ENCODE peak calls at places on chromosomes 1 and 21, in five cellular contexts. Z is stimulated activated CD8-positive, alpha-beta memory T cell treated with anti-CD3 and anti-CD28 coated beads, Interleukin-7, amount 100 ng/mL, for 24 hours; T is neural progenitor cell; X is epithelial cell of prostate; U is KG1. H is an unnamed sample.

GRCh38 chr1:63245186-63245585 is 77.2 kb upstream of the FOXD3 start:
- DNase-seq in Z (no peak), T (no peak), X (no peak), U (no peak), H (no peak)

GRCh38 chr1:219505886-219506285 is 107.0 kb downstream of the ZC3H11B start:
- DNase-seq in Z (no peak), T (no peak), X (no peak), U (no peak), H (no peak)

GRCh38 chr1:34280509-34280908 is 103.8 kb downstream of the C1orf94 start:
- DNase-seq in Z (no peak), T (no peak), X (no peak), U (no peak), H (no peak)

GRCh38 chr1:51843948-51844347 is 34.6 kb downstream of the NRDC start:
- DNase-seq in Z (no peak), T (no peak), X (no peak), U (no peak), H (no peak)

GRCh38 chr1:211925016-211925415 is 94.5 kb upstream of the LPGAT1 start:
- DNase-seq in Z (no peak), T (peak), X (peak), U (no peak), H (peak)

GRCh38 chr1:205656236-205656635 is 24.1 kb downstream of the SLC45A3 start:
- DNase-seq in Z (no peak), T (no peak), X (no peak), U (no peak), H (no peak)

GRCh38 chr1:151720190-151720953 is 950 bp upstream of the RIIAD1 start:
- DNase-seq in Z (no peak), T (no peak), X (no peak), U (no peak), H (no peak)

GRCh38 chr1:178648159-178648558 is 76.9 kb upstream of the RALGPS2 start:
- DNase-seq in Z (no peak), T (no peak), X (no peak), U (no peak), H (no peak)

GRCh38 chr1:106568161-106568560 is 488.3 kb upstream of the PRMT6 start:
- DNase-seq in Z (no peak), T (no peak), X (no peak), U (no peak), H (no peak)

GRCh38 chr1:64517640-64518039 is 47.7 kb downstream of the CACHD1 start:
- DNase-seq in Z (no peak), T (no peak), X (no peak), U (no peak), H (no peak)

GRCh38 chr1:29879217-29879616 is 642.9 kb downstream of the PTPRU start:
- DNase-seq in Z (no peak), T (no peak), X (no peak), U (no peak), H (no peak)

GRCh38 chr1:26697978-26698849 is 2.4 kb downstream of the ARID1A start:
- DNase-seq in Z (no peak), T (peak), X (peak), U (peak), H (peak)

GRCh38 chr21:44875341-44875740 is 1.9 kb upstream of the PTTG1IP start:
- DNase-seq in Z (no peak), T (no peak), X (no peak), U (peak), H (no peak)

GRCh38 chr1:5847013-5847654 is 145.1 kb downstream of the NPHP4 start:
- DNase-seq in Z (no peak), T (peak), X (no peak), U (no peak), H (no peak)

GRCh38 chr1:86846166-86846647 is 67.7 kb downstream of the SELENOF start:
- DNase-seq in Z (no peak), T (no peak), X (peak), U (no peak), H (no peak)

GRCh38 chr1:92485374-92486250 is 1.1 kb downstream of the GFI1 start:
- DNase-seq in Z (peak), T (peak), X (no peak), U (peak), H (peak)

GRCh38 chr21:44846485-44847260 is 26.8 kb downstream of the PTTG1IP start:
- DNase-seq in Z (no peak), T (peak), X (no peak), U (no peak), H (peak)

GRCh38 chr1:42163536-42164503 is 725 bp downstream of the GUCA2A start:
- DNase-seq in Z (no peak), T (no peak), X (no peak), U (no peak), H (no peak)

GRCh38 chr1:25566186-25566729 is 22.9 kb downstream of the LDLRAP1 start:
- DNase-seq in Z (no peak), T (no peak), X (no peak), U (no peak), H (no peak)

GRCh38 chr1:28115267-28115666 is 26.9 kb upstream of the EYA3 start:
- DNase-seq in Z (peak), T (no peak), X (no peak), U (peak), H (no peak)

GRCh38 chr1:157966034-157966671 is 27.3 kb upstream of the KIRREL1 start:
- DNase-seq in Z (no peak), T (no peak), X (no peak), U (no peak), H (peak)

GRCh38 chr1:19654886-19655717 is 9.6 kb upstream of the HTR6 start:
- DNase-seq in Z (no peak), T (no peak), X (no peak), U (no peak), H (peak)

GRCh38 chr21:46604975-46605758 is at the start of gene S100B:
- DNase-seq in Z (no peak), T (peak), X (no peak), U (no peak), H (no peak)

GRCh38 chr1:153960206-153960605 is 1.8 kb upstream of the CRTC2 start:
- DNase-seq in Z (no peak), T (no peak), X (no peak), U (no peak), H (no peak)

GRCh38 chr1:78333426-78334012 is 157.3 kb upstream of the PTGFR start:
- DNase-seq in Z (no peak), T (peak), X (no peak), U (no peak), H (no peak)

GRCh38 chr1:186152227-186152944 is 222.7 kb downstream of the TPR start:
- DNase-seq in Z (no peak), T (peak), X (peak), U (no peak), H (no peak)

GRCh38 chr1:41476807-41477361 is 7.6 kb downstream of the EDN2 start:
- DNase-seq in Z (no peak), T (no peak), X (no peak), U (no peak), H (peak)

GRCh38 chr1:9629445-9630201 is 21.9 kb upstream of the PIK3CD start:
- DNase-seq in Z (peak), T (no peak), X (no peak), U (peak), H (peak)

GRCh38 chr1:9689971-9690381 is 38.4 kb downstream of the PIK3CD start:
- DNase-seq in Z (no peak), T (peak), X (no peak), U (no peak), H (peak)